ENCODE peak calls at places on chromosomes 11 and 22, in six cellular contexts. One of them, this sample, is unnamed.

GRCh38 chr11:31442086-31442485 is 67.3 kb downstream of the IMMP1L start:
- DNase-seq in bronchial epithelial cell: no peak
- DNase-seq in foreskin fibroblast: no peak
- DNase-seq in brain microvascular endothelial cell: no peak
- DNase-seq in thoracic aorta: no peak
- DNase-seq in right lobe of liver: no peak
- DNase-seq in this sample: no peak

GRCh38 chr11:120863359-120863758 is 160.5 kb upstream of the TBCEL start:
- DNase-seq in bronchial epithelial cell: peak; percentile 75
- DNase-seq in thoracic aorta: no peak
- DNase-seq in foreskin fibroblast: peak; percentile 4
- DNase-seq in brain microvascular endothelial cell: peak; percentile 1
- DNase-seq in right lobe of liver: no peak
- DNase-seq in this sample: no peak

GRCh38 chr11:35390737-35391682 is 28.3 kb downstream of the SLC1A2 start:
- DNase-seq in foreskin fibroblast: peak; percentile 88
- DNase-seq in brain microvascular endothelial cell: peak; percentile 76
- DNase-seq in thoracic aorta: no peak
- DNase-seq in bronchial epithelial cell: peak; percentile 92
- DNase-seq in right lobe of liver: peak; percentile 60
- DNase-seq in this sample: no peak

GRCh38 chr22:33465554-33465953 is 407.4 kb upstream of the SYN3 start:
- DNase-seq in bronchial epithelial cell: no peak
- DNase-seq in right lobe of liver: no peak
- DNase-seq in brain microvascular endothelial cell: no peak
- DNase-seq in thoracic aorta: no peak
- DNase-seq in foreskin fibroblast: no peak
- DNase-seq in this sample: no peak

GRCh38 chr22:29269230-29269604 is 1.1 kb downstream of the EWSR1 start:
- DNase-seq in brain microvascular endothelial cell: no peak
- DNase-seq in right lobe of liver: no peak
- DNase-seq in thoracic aorta: no peak
- DNase-seq in bronchial epithelial cell: no peak
- DNase-seq in foreskin fibroblast: no peak
- DNase-seq in this sample: no peak

GRCh38 chr11:20474176-20474950 is 86.8 kb downstream of the PRMT3 start:
- DNase-seq in thoracic aorta: no peak
- DNase-seq in bronchial epithelial cell: peak; percentile 33
- DNase-seq in foreskin fibroblast: no peak
- DNase-seq in brain microvascular endothelial cell: no peak
- DNase-seq in right lobe of liver: no peak
- DNase-seq in this sample: no peak

GRCh38 chr22:41831383-41831782 is 1.5 kb upstream of the SREBF2 start:
- DNase-seq in brain microvascular endothelial cell: no peak
- DNase-seq in right lobe of liver: no peak
- DNase-seq in thoracic aorta: no peak
- DNase-seq in bronchial epithelial cell: no peak
- DNase-seq in foreskin fibroblast: peak; percentile 54
- DNase-seq in this sample: no peak

GRCh38 chr11:44775366-44776356 is 48.9 kb downstream of the TSPAN18 start:
- DNase-seq in bronchial epithelial cell: peak; percentile 44
- DNase-seq in foreskin fibroblast: peak; percentile 50
- DNase-seq in right lobe of liver: peak; percentile 65
- DNase-seq in brain microvascular endothelial cell: peak; percentile 32
- DNase-seq in thoracic aorta: no peak
- DNase-seq in this sample: no peak

GRCh38 chr11:113773092-113773415 is 438 bp downstream of the ZW10 start:
- DNase-seq in thoracic aorta: no peak
- DNase-seq in bronchial epithelial cell: peak; percentile 18
- DNase-seq in right lobe of liver: peak; percentile 64
- DNase-seq in foreskin fibroblast: peak; percentile 42
- DNase-seq in brain microvascular endothelial cell: peak; percentile 17
- DNase-seq in this sample: no peak

GRCh38 chr11:108398439-108398838 is 68.9 kb downstream of the C11orf65 start:
- DNase-seq in thoracic aorta: no peak
- DNase-seq in foreskin fibroblast: no peak
- DNase-seq in brain microvascular endothelial cell: no peak
- DNase-seq in right lobe of liver: no peak
- DNase-seq in bronchial epithelial cell: no peak
- DNase-seq in this sample: no peak

GRCh38 chr11:73270089-73270854 is 1.9 kb upstream of the P2RY6 start:
- DNase-seq in thoracic aorta: no peak
- DNase-seq in right lobe of liver: no peak
- DNase-seq in brain microvascular endothelial cell: no peak
- DNase-seq in bronchial epithelial cell: peak; percentile 18
- DNase-seq in foreskin fibroblast: no peak
- DNase-seq in this sample: no peak

GRCh38 chr11:119970566-119970965 is 167.3 kb downstream of the TRIM29 start:
- DNase-seq in foreskin fibroblast: no peak
- DNase-seq in brain microvascular endothelial cell: no peak
- DNase-seq in thoracic aorta: no peak
- DNase-seq in right lobe of liver: no peak
- DNase-seq in bronchial epithelial cell: no peak
- DNase-seq in this sample: no peak

GRCh38 chr22:42357634-42358296 is 74.4 kb downstream of the NFAM1 start:
- DNase-seq in right lobe of liver: peak; percentile 89
- DNase-seq in thoracic aorta: no peak
- DNase-seq in brain microvascular endothelial cell: no peak
- DNase-seq in foreskin fibroblast: no peak
- DNase-seq in bronchial epithelial cell: peak; percentile 73
- DNase-seq in this sample: no peak

GRCh38 chr11:68414457-68415221 is 45.9 kb upstream of the PPP6R3 start:
- DNase-seq in foreskin fibroblast: no peak
- DNase-seq in thoracic aorta: no peak
- DNase-seq in right lobe of liver: no peak
- DNase-seq in bronchial epithelial cell: no peak
- DNase-seq in brain microvascular endothelial cell: no peak
- DNase-seq in this sample: no peak

GRCh38 chr11:61814242-61814957 is 2.4 kb downstream of the FADS1 start:
- DNase-seq in thoracic aorta: no peak
- DNase-seq in right lobe of liver: no peak
- DNase-seq in bronchial epithelial cell: peak; percentile 40
- DNase-seq in brain microvascular endothelial cell: peak; percentile 36
- DNase-seq in foreskin fibroblast: peak; percentile 33
- DNase-seq in this sample: no peak

GRCh38 chr11:68020575-68020974 is 9.9 kb upstream of the NDUFS8 start:
- DNase-seq in bronchial epithelial cell: no peak
- DNase-seq in thoracic aorta: no peak
- DNase-seq in foreskin fibroblast: peak; percentile 72
- DNase-seq in right lobe of liver: no peak
- DNase-seq in brain microvascular endothelial cell: no peak
- DNase-seq in this sample: no peak

GRCh38 chr11:92667446-92668165 is 301.8 kb upstream of the MTNR1B start:
- DNase-seq in right lobe of liver: no peak
- DNase-seq in bronchial epithelial cell: no peak
- DNase-seq in brain microvascular endothelial cell: no peak
- DNase-seq in foreskin fibroblast: no peak
- DNase-seq in thoracic aorta: no peak
- DNase-seq in this sample: no peak

GRCh38 chr11:109040303-109040702 is 375.4 kb downstream of the DDX10 start:
- DNase-seq in right lobe of liver: no peak
- DNase-seq in foreskin fibroblast: no peak
- DNase-seq in brain microvascular endothelial cell: no peak
- DNase-seq in thoracic aorta: no peak
- DNase-seq in bronchial epithelial cell: no peak
- DNase-seq in this sample: no peak

GRCh38 chr11:66465371-66466224 is 1.1 kb upstream of the PELI3 start:
- DNase-seq in thoracic aorta: no peak
- DNase-seq in brain microvascular endothelial cell: no peak
- DNase-seq in foreskin fibroblast: no peak
- DNase-seq in bronchial epithelial cell: no peak
- DNase-seq in right lobe of liver: no peak
- DNase-seq in this sample: no peak

GRCh38 chr22:23219787-23220484 is 39.6 kb downstream of the BCR start:
- DNase-seq in bronchial epithelial cell: peak; percentile 75
- DNase-seq in brain microvascular endothelial cell: peak; percentile 53
- DNase-seq in right lobe of liver: no peak
- DNase-seq in foreskin fibroblast: peak; percentile 66
- DNase-seq in thoracic aorta: no peak
- DNase-seq in this sample: no peak

GRCh38 chr11:19241260-19242183 is 777 bp upstream of the E2F8 start:
- DNase-seq in right lobe of liver: peak; percentile 64
- DNase-seq in brain microvascular endothelial cell: no peak
- DNase-seq in foreskin fibroblast: peak; percentile 24
- DNase-seq in bronchial epithelial cell: no peak
- DNase-seq in thoracic aorta: no peak
- DNase-seq in this sample: no peak

GRCh38 chr11:20894296-20894695 is 224.9 kb downstream of the NELL1 start:
- DNase-seq in right lobe of liver: no peak
- DNase-seq in thoracic aorta: no peak
- DNase-seq in bronchial epithelial cell: no peak
- DNase-seq in foreskin fibroblast: no peak
- DNase-seq in brain microvascular endothelial cell: no peak
- DNase-seq in this sample: no peak

GRCh38 chr11:74449369-74449931 is 17.9 kb downstream of the KCNE3 start:
- DNase-seq in bronchial epithelial cell: peak; percentile 72
- DNase-seq in brain microvascular endothelial cell: peak; percentile 83
- DNase-seq in foreskin fibroblast: peak; percentile 86
- DNase-seq in right lobe of liver: no peak
- DNase-seq in thoracic aorta: no peak
- DNase-seq in this sample: peak; percentile 23

GRCh38 chr11:75338516-75339218 is 12.8 kb downstream of the ARRB1 start:
- DNase-seq in brain microvascular endothelial cell: peak; percentile 24
- DNase-seq in foreskin fibroblast: peak; percentile 74
- DNase-seq in right lobe of liver: no peak
- DNase-seq in thoracic aorta: no peak
- DNase-seq in bronchial epithelial cell: peak; percentile 25
- DNase-seq in this sample: no peak

GRCh38 chr11:95057959-95058358 is 8.7 kb downstream of the KDM4F start:
- DNase-seq in bronchial epithelial cell: no peak
- DNase-seq in right lobe of liver: no peak
- DNase-seq in foreskin fibroblast: no peak
- DNase-seq in thoracic aorta: no peak
- DNase-seq in brain microvascular endothelial cell: no peak
- DNase-seq in this sample: no peak

GRCh38 chr22:43200555-43200954 is 13.6 kb upstream of the TTLL12 start:
- DNase-seq in thoracic aorta: no peak
- DNase-seq in bronchial epithelial cell: no peak
- DNase-seq in brain microvascular endothelial cell: no peak
- DNase-seq in right lobe of liver: no peak
- DNase-seq in foreskin fibroblast: no peak
- DNase-seq in this sample: no peak

GRCh38 chr11:46216040-46216764 is 61.3 kb upstream of the CREB3L1 start:
- DNase-seq in brain microvascular endothelial cell: no peak
- DNase-seq in right lobe of liver: no peak
- DNase-seq in foreskin fibroblast: peak; percentile 22
- DNase-seq in bronchial epithelial cell: no peak
- DNase-seq in thoracic aorta: no peak
- DNase-seq in this sample: no peak

GRCh38 chr11:72239296-72239848 is 4.6 kb downstream of the PHOX2A start:
- DNase-seq in brain microvascular endothelial cell: no peak
- DNase-seq in bronchial epithelial cell: no peak
- DNase-seq in thoracic aorta: no peak
- DNase-seq in foreskin fibroblast: peak; percentile 71
- DNase-seq in right lobe of liver: peak; percentile 45
- DNase-seq in this sample: no peak

GRCh38 chr11:123061403-123062157 is at the start of gene HSPA8:
- DNase-seq in brain microvascular endothelial cell: peak; percentile 44
- DNase-seq in bronchial epithelial cell: no peak
- DNase-seq in thoracic aorta: peak; percentile 40
- DNase-seq in foreskin fibroblast: peak; percentile 70
- DNase-seq in right lobe of liver: peak; percentile 87
- DNase-seq in this sample: no peak

GRCh38 chr11:56783448-56784041 is 35.0 kb upstream of the OR9G4 start:
- DNase-seq in thoracic aorta: no peak
- DNase-seq in bronchial epithelial cell: peak; percentile 66
- DNase-seq in brain microvascular endothelial cell: peak; percentile 17
- DNase-seq in right lobe of liver: no peak
- DNase-seq in foreskin fibroblast: peak; percentile 55
- DNase-seq in this sample: peak; percentile 2

GRCh38 chr11:95121687-95122086 is 32.0 kb downstream of the ENDOD1 start:
- DNase-seq in thoracic aorta: no peak
- DNase-seq in right lobe of liver: no peak
- DNase-seq in bronchial epithelial cell: no peak
- DNase-seq in brain microvascular endothelial cell: no peak
- DNase-seq in foreskin fibroblast: no peak
- DNase-seq in this sample: no peak

GRCh38 chr22:26477341-26477731 is 6.2 kb downstream of the HPS4 start:
- DNase-seq in bronchial epithelial cell: no peak
- DNase-seq in right lobe of liver: no peak
- DNase-seq in brain microvascular endothelial cell: peak; percentile 17
- DNase-seq in thoracic aorta: no peak
- DNase-seq in foreskin fibroblast: no peak
- DNase-seq in this sample: no peak
- H3K4me3 ChIP-seq in bronchial epithelial cell: no peak overlapping the region
- H3K4me3 ChIP-seq in right lobe of liver: no peak overlapping the region
- H3K4me3 ChIP-seq in brain microvascular endothelial cell: no peak overlapping the region
- H3K4me3 ChIP-seq in thoracic aorta: no peak overlapping the region
- H3K4me3 ChIP-seq in foreskin fibroblast: no peak overlapping the region
- H3K4me3 ChIP-seq in this sample: no peak overlapping the region

GRCh38 chr11:40125054-40125453 is 1334.4 kb downstream of the LRRC4C start:
- DNase-seq in bronchial epithelial cell: no peak
- DNase-seq in brain microvascular endothelial cell: no peak
- DNase-seq in foreskin fibroblast: no peak
- DNase-seq in right lobe of liver: no peak
- DNase-seq in thoracic aorta: no peak
- DNase-seq in this sample: no peak
- TF ChIP-seq CTCF in bronchial epithelial cell: no peak
- TF ChIP-seq CTCF in brain microvascular endothelial cell: no peak
- TF ChIP-seq CTCF in foreskin fibroblast: no peak
- TF ChIP-seq CTCF in right lobe of liver: peak; percentile 45
- TF ChIP-seq CTCF in thoracic aorta: no peak
- TF ChIP-seq CTCF in this sample: no peak

DNA sequence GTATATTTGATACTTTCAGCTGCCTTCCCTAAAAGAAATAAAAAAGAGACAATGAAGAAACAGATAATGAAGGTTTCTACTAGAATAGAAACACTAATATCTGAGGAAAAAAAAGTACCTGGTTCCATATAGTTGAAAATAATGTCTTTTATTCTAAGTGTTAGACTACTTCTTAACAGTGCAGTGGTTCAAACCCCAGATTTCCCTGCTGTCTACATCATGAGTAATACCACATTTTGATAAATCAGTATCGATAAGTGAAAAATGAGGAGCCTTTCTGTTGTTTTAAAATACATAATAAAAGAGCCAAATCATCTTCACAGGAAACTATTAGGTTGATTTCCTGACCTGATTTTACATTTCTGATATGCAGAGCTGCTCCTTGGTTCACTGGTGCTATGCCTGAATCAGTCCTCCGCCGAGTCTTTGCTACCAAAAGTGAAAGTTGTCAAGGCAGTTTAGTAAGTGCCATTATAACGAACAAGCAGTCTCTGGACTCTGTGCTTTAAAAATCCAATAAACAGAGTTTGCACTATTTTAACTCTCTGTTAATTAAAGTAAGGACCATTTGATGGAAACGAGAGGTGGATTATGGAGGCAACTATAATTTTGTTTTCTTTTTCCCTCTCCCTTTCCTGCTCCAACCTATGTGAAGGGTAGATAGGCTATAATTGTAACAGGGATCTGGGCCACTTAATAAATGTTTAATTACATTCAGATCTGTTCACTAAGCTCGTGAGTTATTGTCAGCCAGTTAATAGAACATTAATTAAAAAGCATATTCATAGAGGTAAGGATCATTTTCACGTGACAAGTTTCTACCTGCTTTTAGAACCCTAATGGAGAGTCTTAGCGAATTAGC is 724.5 kb upstream of the RAG2 start:
- DNase-seq in right lobe of liver: no peak
- DNase-seq in bronchial epithelial cell: no peak
- DNase-seq in brain microvascular endothelial cell: no peak
- DNase-seq in thoracic aorta: no peak
- DNase-seq in foreskin fibroblast: no peak
- DNase-seq in this sample: no peak
- H3K4me3 ChIP-seq in right lobe of liver: peak overlapping the region; percentile 46
- H3K4me3 ChIP-seq in bronchial epithelial cell: no peak overlapping the region
- H3K4me3 ChIP-seq in brain microvascular endothelial cell: no peak overlapping the region
- H3K4me3 ChIP-seq in thoracic aorta: no peak overlapping the region
- H3K4me3 ChIP-seq in foreskin fibroblast: no peak overlapping the region
- H3K4me3 ChIP-seq in this sample: no peak overlapping the region

GRCh38 chr11:131866535-131867400 is 496.4 kb downstream of the NTM start:
- DNase-seq in right lobe of liver: no peak
- DNase-seq in foreskin fibroblast: peak; percentile 31
- DNase-seq in bronchial epithelial cell: no peak
- DNase-seq in brain microvascular endothelial cell: no peak
- DNase-seq in thoracic aorta: no peak
- DNase-seq in this sample: no peak
- TF ChIP-seq CTCF in right lobe of liver: no peak
- TF ChIP-seq CTCF in foreskin fibroblast: no peak
- TF ChIP-seq CTCF in bronchial epithelial cell: no peak
- TF ChIP-seq CTCF in brain microvascular endothelial cell: peak; percentile 41
- TF ChIP-seq CTCF in thoracic aorta: no peak
- TF ChIP-seq CTCF in this sample: no peak

This sample was measured in AG04449.